ENCODE peak calls at places on chromosomes 16 and 17, in four cellular contexts. One of them, this sample, is unnamed.

GRCh38 chr16:528111-529011 is 849 bp downstream of the CAPN15 start:
- DNase-seq in A549: no peak
- DNase-seq in GM12878: no peak
- DNase-seq in K562: peak; percentile 39
- DNase-seq in this sample: peak; percentile 44

GRCh38 chr16:2751577-2752034 is 832 bp upstream of the SRRM2 start:
- DNase-seq in A549: peak; percentile 82
- DNase-seq in GM12878: no peak
- DNase-seq in K562: no peak
- DNase-seq in this sample: peak; percentile 82

GRCh38 chr17:57385975-57386374 is 129.7 kb downstream of the MSI2 start:
- DNase-seq in A549: no peak
- DNase-seq in GM12878: no peak
- DNase-seq in K562: no peak
- DNase-seq in this sample: no peak

GRCh38 chr16:16828913-16829398 is 450.0 kb downstream of the NPIPA7 start:
- DNase-seq in A549: no peak
- DNase-seq in GM12878: no peak
- DNase-seq in K562: peak; percentile 16
- DNase-seq in this sample: no peak

GRCh38 chr17:66691644-66692500 is 143.0 kb upstream of the CACNG5 start:
- DNase-seq in A549: no peak
- DNase-seq in GM12878: no peak
- DNase-seq in K562: no peak
- DNase-seq in this sample: no peak

GRCh38 chr17:41382396-41382795 is 290 bp upstream of the KRT34 start:
- DNase-seq in A549: no peak
- DNase-seq in GM12878: no peak
- DNase-seq in K562: no peak
- DNase-seq in this sample: no peak

GRCh38 chr17:73983623-73984410 is 219.7 kb upstream of the RPL38 start:
- DNase-seq in A549: no peak
- DNase-seq in GM12878: no peak
- DNase-seq in K562: no peak
- DNase-seq in this sample: no peak

GRCh38 chr17:74763565-74764387 is 12.4 kb downstream of the NAT9 start:
- DNase-seq in A549: no peak
- DNase-seq in GM12878: no peak
- DNase-seq in K562: no peak
- DNase-seq in this sample: no peak

GRCh38 chr16:18832021-18832420 is 30.7 kb upstream of the ARL6IP1 start:
- DNase-seq in A549: no peak
- DNase-seq in GM12878: no peak
- DNase-seq in K562: no peak
- DNase-seq in this sample: no peak

GRCh38 chr17:57868007-57868774 is 18.3 kb upstream of the MRPS23 start:
- DNase-seq in A549: peak; percentile 97
- DNase-seq in GM12878: peak; percentile 47
- DNase-seq in K562: peak; percentile 49
- DNase-seq in this sample: peak; percentile 76

GRCh38 chr17:45675892-45676291 is 108.2 kb upstream of the CRHR1 start:
- DNase-seq in A549: no peak
- DNase-seq in GM12878: no peak
- DNase-seq in K562: no peak
- DNase-seq in this sample: no peak

GRCh38 chr16:57534337-57534880 is 2.0 kb downstream of the CCDC102A start:
- DNase-seq in A549: no peak
- DNase-seq in GM12878: no peak
- DNase-seq in K562: no peak
- DNase-seq in this sample: peak; percentile 6
- TF ChIP-seq ESRRA in A549: no peak
- TF ChIP-seq ESRRA in GM12878: no peak
- TF ChIP-seq ESRRA in K562: no peak
- TF ChIP-seq ESRRA in this sample: no peak

GRCh38 chr17:17874478-17874877 is 37.7 kb upstream of the SREBF1 start:
- DNase-seq in A549: no peak
- DNase-seq in GM12878: no peak
- DNase-seq in K562: no peak
- DNase-seq in this sample: no peak

GRCh38 chr17:17873450-17873991 is 36.7 kb upstream of the SREBF1 start:
- DNase-seq in A549: no peak
- DNase-seq in GM12878: no peak
- DNase-seq in K562: no peak
- DNase-seq in this sample: no peak

GRCh38 chr17:17880577-17881196 is 43.9 kb upstream of the SREBF1 start:
- DNase-seq in A549: no peak
- DNase-seq in GM12878: no peak
- DNase-seq in K562: no peak
- DNase-seq in this sample: no peak

GRCh38 chr17:17876959-17877547 is 40.3 kb upstream of the SREBF1 start:
- DNase-seq in A549: no peak
- DNase-seq in GM12878: no peak
- DNase-seq in K562: no peak
- DNase-seq in this sample: no peak

DNA sequence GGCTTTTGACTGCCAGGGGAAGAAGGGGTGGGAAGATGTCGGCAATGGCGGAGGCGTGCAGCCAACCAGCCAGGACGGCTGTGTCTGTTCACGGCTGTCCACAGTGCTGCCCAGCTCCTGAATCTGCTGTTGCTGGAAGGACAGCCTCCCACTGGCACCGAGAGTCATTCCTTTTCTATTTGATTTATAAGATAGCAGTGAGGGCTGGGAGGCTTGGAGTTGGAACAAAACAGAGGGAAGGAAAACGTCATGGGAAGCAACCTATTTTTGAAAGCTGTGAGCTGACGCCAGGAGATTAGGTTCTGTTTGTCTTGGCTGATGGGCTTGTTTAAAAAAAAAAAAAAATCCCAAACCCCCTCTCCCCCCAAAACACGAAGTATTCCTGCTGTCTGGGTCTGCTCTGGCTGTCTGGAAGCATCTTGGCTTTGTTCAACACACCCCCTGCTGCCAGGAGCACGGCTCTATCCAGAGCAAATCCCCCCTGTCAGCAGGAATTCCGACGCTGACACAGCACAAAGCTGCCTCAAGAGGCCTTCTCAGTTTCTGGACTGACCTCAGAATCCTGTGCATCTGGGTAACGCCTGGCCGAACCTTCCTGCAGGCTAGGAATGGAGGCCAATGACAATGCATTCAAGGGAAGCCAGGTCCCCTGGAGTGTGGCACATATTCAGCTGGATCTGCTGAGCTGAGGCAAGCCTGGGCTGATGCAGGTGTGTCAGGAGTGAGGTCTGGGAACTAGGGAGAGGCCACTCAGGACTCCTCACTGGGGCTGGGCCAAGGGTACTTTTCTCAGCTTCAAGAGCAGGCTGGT is 41.0 kb upstream of the SREBF1 start:
- DNase-seq in A549: no peak
- DNase-seq in GM12878: no peak
- DNase-seq in K562: no peak
- DNase-seq in this sample: peak; percentile 52
- TF ChIP-seq ESRRA in A549: no peak
- TF ChIP-seq ESRRA in GM12878: no peak
- TF ChIP-seq ESRRA in K562: no peak
- TF ChIP-seq ESRRA in this sample: no peak

DNA sequence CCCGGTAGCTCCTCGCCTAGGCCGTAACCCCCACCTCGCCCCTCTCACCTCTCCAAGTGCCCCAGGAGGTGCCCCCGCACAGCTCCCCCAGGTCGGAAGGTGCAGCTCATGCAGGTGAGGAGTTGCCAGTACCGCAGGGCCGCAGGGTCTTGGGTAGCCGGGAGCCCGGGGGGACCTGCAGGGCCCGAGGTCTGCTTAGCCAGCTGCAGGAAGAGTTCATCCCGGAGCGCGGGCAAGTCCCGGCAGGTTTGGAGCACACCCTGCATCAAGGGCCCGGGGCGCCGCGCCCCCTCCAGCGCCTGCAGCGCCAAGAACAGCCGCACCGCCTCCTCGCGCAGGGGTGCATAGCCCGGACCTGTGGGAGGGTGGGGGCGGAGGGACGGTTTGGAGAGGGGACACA is 4.8 kb downstream of the PLEKHH3 start:
- DNase-seq in A549: no peak
- DNase-seq in GM12878: no peak
- DNase-seq in K562: no peak
- DNase-seq in this sample: no peak
- TF ChIP-seq ESRRA in A549: no peak
- TF ChIP-seq ESRRA in GM12878: no peak
- TF ChIP-seq ESRRA in K562: no peak
- TF ChIP-seq ESRRA in this sample: no peak

GRCh38 chr17:29390856-29391631 is 881 bp downstream of the TAOK1 start:
- DNase-seq in A549: peak; percentile 28
- DNase-seq in GM12878: no peak
- DNase-seq in K562: no peak
- DNase-seq in this sample: peak; percentile 61
- TF ChIP-seq ESRRA in A549: no peak
- TF ChIP-seq ESRRA in GM12878: no peak
- TF ChIP-seq ESRRA in K562: no peak
- TF ChIP-seq ESRRA in this sample: no peak

DNA sequence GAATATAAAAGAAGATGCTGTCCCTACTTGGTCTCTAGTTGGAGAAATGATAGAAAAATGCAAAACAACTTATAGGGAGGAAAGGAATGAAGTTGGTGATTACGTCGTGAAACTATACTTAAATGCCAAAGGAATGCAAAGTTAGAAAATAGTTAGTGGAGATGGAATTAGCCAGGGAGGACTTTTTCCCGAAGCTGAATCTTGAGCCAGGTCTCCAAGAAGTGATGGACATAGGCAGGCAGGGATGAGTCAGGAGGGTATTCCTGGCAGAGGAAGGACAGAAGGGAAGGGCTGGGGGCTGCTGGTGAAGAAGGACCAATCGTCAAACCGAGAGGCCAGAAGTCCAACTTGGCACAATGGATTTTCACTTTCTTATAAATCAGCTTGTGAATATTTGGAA is 1.8 kb downstream of the SNTB2 start:
- DNase-seq in A549: peak; percentile 18
- DNase-seq in GM12878: no peak
- DNase-seq in K562: no peak
- DNase-seq in this sample: no peak
- TF ChIP-seq ESRRA in A549: no peak
- TF ChIP-seq ESRRA in GM12878: no peak
- TF ChIP-seq ESRRA in K562: no peak
- TF ChIP-seq ESRRA in this sample: no peak

DNA sequence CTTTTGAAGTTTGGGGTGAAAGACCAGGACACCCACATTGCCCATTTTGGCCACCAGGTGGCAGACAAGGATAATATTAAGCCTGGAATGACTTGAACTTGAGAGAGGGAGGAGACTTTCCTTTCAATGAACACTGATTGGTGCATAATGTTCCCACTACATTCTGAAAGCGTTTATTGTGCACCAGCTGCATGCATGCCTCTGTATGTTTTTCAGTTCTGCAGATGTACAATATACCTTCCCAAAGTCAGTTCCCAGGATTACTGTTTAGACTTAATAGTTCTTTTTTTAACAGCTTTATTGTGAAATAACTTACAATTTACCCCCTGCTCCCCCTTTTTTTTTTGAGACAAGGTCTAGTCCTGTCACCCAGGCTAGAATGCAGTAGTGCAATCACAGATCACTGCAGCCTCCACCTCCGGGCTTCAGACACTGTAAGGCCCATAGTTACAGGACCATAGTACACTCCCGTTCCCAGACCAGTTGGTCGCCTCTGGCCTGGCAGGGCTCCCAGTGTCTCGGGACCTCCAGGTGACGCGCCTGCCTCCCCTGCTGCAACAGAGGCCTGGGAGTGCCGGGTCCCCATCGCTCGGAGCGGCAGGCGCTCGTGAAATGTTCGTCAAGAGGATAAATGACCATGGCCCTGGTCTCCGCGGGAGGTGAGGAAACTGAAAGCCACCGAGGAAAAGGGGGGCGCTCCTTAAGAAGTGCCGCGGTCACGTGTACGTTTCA is 12.2 kb downstream of the CES2 start:
- DNase-seq in A549: peak; percentile 94
- DNase-seq in GM12878: peak; percentile 72
- DNase-seq in K562: peak; percentile 81
- DNase-seq in this sample: peak; percentile 91
- TF ChIP-seq ESRRA in A549: no peak
- TF ChIP-seq ESRRA in GM12878: no peak
- TF ChIP-seq ESRRA in K562: no peak
- TF ChIP-seq ESRRA in this sample: no peak

GRCh38 chr17:4939804-4940624 is at the start of the genes RNF167 and SLC25A11:
- DNase-seq in A549: peak; percentile 99
- DNase-seq in GM12878: peak; percentile 100
- DNase-seq in K562: peak; percentile 90
- DNase-seq in this sample: peak; percentile 93

GRCh38 chr17:4938670-4939553 is 934 bp downstream of the SLC25A11 start:
- DNase-seq in A549: no peak
- DNase-seq in GM12878: no peak
- DNase-seq in K562: no peak
- DNase-seq in this sample: no peak

GRCh38 chr17:4939554-4939803 is 367 bp downstream of the SLC25A11 start:
- DNase-seq in A549: no peak
- DNase-seq in GM12878: no peak
- DNase-seq in K562: no peak
- DNase-seq in this sample: no peak

GRCh38 chr17:4941027-4941610 is 1.1 kb downstream of the RNF167 start:
- DNase-seq in A549: no peak
- DNase-seq in GM12878: no peak
- DNase-seq in K562: no peak
- DNase-seq in this sample: no peak

DNA sequence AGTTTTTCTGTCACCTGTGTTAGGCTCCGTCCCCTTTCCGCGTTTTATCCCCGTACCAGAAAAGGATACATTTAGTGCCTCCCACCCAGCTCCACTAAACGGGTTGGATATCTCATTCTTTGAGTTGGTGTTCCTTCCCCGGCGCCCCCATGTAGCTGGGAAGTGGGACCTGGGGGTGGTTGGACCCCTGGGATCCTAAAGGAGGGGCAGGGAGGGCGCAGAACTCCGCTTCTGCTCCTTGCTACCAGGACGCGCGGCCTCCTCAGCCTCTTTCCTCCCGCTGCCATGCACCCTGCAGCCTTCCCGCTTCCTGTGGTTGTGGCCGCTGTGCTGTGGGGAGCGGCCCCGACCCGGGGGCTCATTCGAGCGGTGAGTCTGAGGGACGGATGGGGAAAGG is 555 bp downstream of the RNF167 start:
- DNase-seq in A549: no peak
- DNase-seq in GM12878: no peak
- DNase-seq in K562: no peak
- DNase-seq in this sample: no peak
- TF ChIP-seq ESRRA in A549: no peak
- TF ChIP-seq ESRRA in GM12878: no peak
- TF ChIP-seq ESRRA in K562: no peak
- TF ChIP-seq ESRRA in this sample: no peak

This sample was measured in WTC11.